ENCODE peak calls at places on chromosomes 7 and 10, in nine cellular contexts. O, C, H, R, B, D, E, W and K are unnamed samples.

GRCh38 chr10:122699796-122700466 is at the start of gene C10orf120:
- DNase-seq in E (no peak), B (no peak), C (no peak), D (no peak), W (no peak), H (no peak), O (no peak), R (no peak), K (no peak)

GRCh38 chr7:65397730-65398142 is 24.1 kb downstream of the ZNF92 start:
- DNase-seq in O (no peak), B (peak), E (no peak), R (no peak), C (no peak), H (no peak), W (no peak), D (no peak), K (peak)

GRCh38 chr10:96493871-96494525 is 19.7 kb downstream of the TLL2 start:
- DNase-seq in C (no peak), H (no peak), B (no peak), D (no peak), O (no peak), R (no peak), E (no peak), W (no peak), K (no peak)

GRCh38 chr7:29970158-29970557 is 19.4 kb downstream of the SCRN1 start:
- DNase-seq in W (no peak), H (no peak), E (no peak), O (no peak), D (no peak), R (no peak), C (no peak), B (no peak), K (no peak)

GRCh38 chr7:75971961-75972763 is 22.2 kb downstream of the TMEM120A start:
- DNase-seq in W (no peak), D (no peak), B (peak), E (no peak), H (peak), C (no peak), R (no peak), O (no peak), K (peak)

GRCh38 chr10:104680467-104681401 is 39.6 kb downstream of the SORCS3 start:
- DNase-seq in O (no peak), B (peak), W (no peak), D (no peak), E (peak), R (no peak), C (no peak), H (no peak), K (no peak)

GRCh38 chr10:76491216-76491615 is 1059.8 kb downstream of the LRMDA start:
- DNase-seq in H (no peak), O (no peak), W (no peak), B (no peak), R (no peak), C (no peak), D (no peak), E (no peak), K (peak)

GRCh38 chr10:69362471-69362954 is 54.2 kb downstream of the TACR2 start:
- DNase-seq in C (peak), W (no peak), D (no peak), E (peak), B (no peak), R (no peak), H (peak), O (no peak), K (peak)

GRCh38 chr7:117459735-117460134 is 20.1 kb upstream of the CFTR start:
- DNase-seq in H (no peak), W (no peak), E (no peak), O (no peak), B (no peak), R (no peak), C (no peak), D (no peak), K (no peak)

GRCh38 chr10:76242956-76243355 is 811.5 kb downstream of the LRMDA start:
- DNase-seq in D (peak), O (no peak), W (no peak), E (no peak), B (no peak), C (no peak), R (no peak), H (no peak), K (no peak)

GRCh38 chr7:105346593-105347322 is 42.0 kb downstream of the SRPK2 start:
- DNase-seq in H (peak), O (no peak), C (no peak), R (no peak), D (no peak), E (no peak), B (no peak), W (no peak), K (no peak)

GRCh38 chr7:135273581-135273980 is 39.9 kb downstream of the STRA8 start:
- DNase-seq in C (no peak), B (no peak), R (no peak), W (no peak), D (no peak), H (no peak), E (no peak), O (no peak), K (no peak)

GRCh38 chr10:118332948-118333710 is 9.0 kb downstream of the FAM204A start:
- DNase-seq in D (no peak), B (no peak), O (no peak), R (no peak), E (no peak), W (no peak), C (no peak), H (no peak), K (peak)

GRCh38 chr7:140478361-140479061 is 794 bp downstream of the MKRN1 start:
- DNase-seq in D (no peak), E (peak), H (peak), C (peak), B (peak), O (peak), R (peak), W (peak), K (peak)

GRCh38 chr10:110568055-110568735 is 700 bp downstream of the SMC3 start:
- DNase-seq in R (peak), E (peak), W (peak), O (peak), D (no peak), B (peak), H (peak), C (no peak), K (peak)

GRCh38 chr10:15571570-15571969 is 148.2 kb downstream of the ITGA8 start:
- DNase-seq in O (no peak), D (no peak), H (peak), W (no peak), C (no peak), E (no peak), R (no peak), B (no peak), K (peak)

GRCh38 chr10:35561670-35562069 is 43.5 kb upstream of the GJD4 start:
- DNase-seq in C (no peak), O (no peak), B (no peak), W (no peak), H (no peak), E (no peak), R (no peak), D (no peak), K (no peak)

GRCh38 chr7:12210179-12211053 is 678 bp upstream of the TMEM106B start:
- DNase-seq in H (no peak), D (no peak), B (peak), W (peak), C (peak), E (peak), O (no peak), R (peak), K (peak)

GRCh38 chr10:49395741-49396665 is at the start of gene DRGX:
- DNase-seq in H (no peak), B (peak), E (no peak), D (no peak), O (no peak), W (no peak), R (no peak), C (no peak), K (no peak)

GRCh38 chr7:116356979-116357378 is 142.6 kb upstream of the CAV2 start:
- DNase-seq in B (no peak), O (no peak), C (no peak), H (no peak), D (no peak), E (no peak), R (no peak), W (no peak), K (peak)

GRCh38 chr10:131469551-131469950 is 158.0 kb upstream of the TCERG1L start:
- DNase-seq in E (no peak), W (no peak), H (no peak), O (no peak), R (no peak), C (no peak), D (no peak), B (no peak), K (no peak)

GRCh38 chr10:95792874-95793285 is 36.9 kb downstream of the ENTPD1 start:
- DNase-seq in E (peak), B (peak), O (no peak), H (peak), R (no peak), C (no peak), D (no peak), W (no peak), K (peak)

GRCh38 chr10:112528235-112528634 is 81.2 kb downstream of the VTI1A start:
- DNase-seq in D (no peak), O (no peak), H (no peak), R (no peak), W (no peak), B (no peak), E (no peak), C (no peak), K (no peak)

GRCh38 chr7:82441916-82442478 is 1.6 kb downstream of the CACNA2D1 start:
- DNase-seq in E (no peak), O (no peak), H (peak), R (no peak), C (no peak), W (no peak), B (peak), D (no peak), K (peak)

GRCh38 chr10:104642311-104643022 is 1.4 kb downstream of the SORCS3 start:
- DNase-seq in R (no peak), E (no peak), H (no peak), O (peak), B (peak), W (no peak), C (no peak), D (no peak), K (no peak)

GRCh38 chr7:34900891-34901493 is 136.3 kb downstream of the DPY19L1 start:
- DNase-seq in C (no peak), O (no peak), H (no peak), R (no peak), D (no peak), E (no peak), B (peak), W (no peak), K (no peak)

GRCh38 chr10:15744217-15744865 is 24.6 kb upstream of the ITGA8 start:
- DNase-seq in H (peak), E (peak), W (no peak), C (no peak), R (peak), B (peak), O (peak), D (no peak), K (peak)

GRCh38 chr7:20280475-20281351 is 50.0 kb upstream of the ITGB8 start:
- DNase-seq in C (no peak), R (no peak), E (no peak), B (no peak), D (peak), W (no peak), H (peak), O (no peak), K (peak)

GRCh38 chr10:86931872-86932271 is 25.5 kb downstream of the MMRN2 start:
- DNase-seq in E (no peak), R (no peak), W (no peak), C (no peak), D (no peak), H (peak), O (no peak), B (no peak), K (peak)

GRCh38 chr7:152600266-152600665 is 75.7 kb downstream of the XRCC2 start:
- DNase-seq in H (no peak), R (no peak), O (no peak), E (no peak), W (no peak), C (no peak), D (no peak), B (no peak), K (no peak)

GRCh38 chr10:107994621-107995274 is 830.2 kb upstream of the SORCS1 start:
- DNase-seq in E (no peak), C (no peak), B (no peak), H (no peak), W (no peak), R (no peak), D (no peak), O (no peak), K (no peak)

GRCh38 chr10:15369642-15370211 is 1.4 kb downstream of the FAM171A1 start:
- DNase-seq in E (no peak), W (no peak), H (no peak), O (no peak), C (no peak), D (no peak), R (peak), B (no peak), K (no peak)

GRCh38 chr7:157268540-157268939 is 68.3 kb upstream of the DNAJB6 start:
- DNase-seq in E (no peak), D (no peak), C (peak), O (no peak), W (no peak), R (no peak), H (no peak), B (no peak), K (no peak)

GRCh38 chr10:27661511-27662286 is 83.9 kb downstream of the MKX start:
- DNase-seq in C (no peak), R (no peak), D (no peak), O (no peak), W (no peak), B (no peak), H (peak), E (no peak), K (no peak)

GRCh38 chr10:5975641-5976473 is 1.5 kb downstream of the IL15RA start:
- DNase-seq in O (peak), B (peak), W (no peak), H (peak), C (no peak), D (peak), R (no peak), E (peak), K (peak)

GRCh38 chr10:29377333-29377961 is 88.6 kb downstream of the LYZL1 start:
- DNase-seq in R (peak), D (peak), E (no peak), W (no peak), C (no peak), H (peak), O (no peak), B (peak), K (peak)

GRCh38 chr7:66627151-66627681 is 1.5 kb upstream of the KCTD7 start:
- DNase-seq in W (no peak), C (no peak), E (peak), R (no peak), B (no peak), O (no peak), H (peak), D (no peak), K (peak)

GRCh38 chr7:5210751-5211338 is 20.8 kb downstream of the WIPI2 start:
- DNase-seq in H (no peak), C (no peak), W (no peak), R (no peak), O (no peak), B (no peak), E (no peak), D (no peak), K (no peak)

GRCh38 chr10:22714524-22715289 is at the start of gene PIP4K2A:
- DNase-seq in R (peak), W (peak), O (peak), E (peak), B (peak), D (peak), H (peak), C (no peak), K (peak)